ENCODE peak calls at places on chromosomes 2 and 18, in eight cellular contexts. V, M, Q, L, Z, X, H and D are unnamed samples.

GRCh38 chr2:149991576-149991975 is 404.0 kb upstream of the MMADHC start:
- DNase-seq in V (no peak), H (no peak), Z (no peak), L (no peak), M (no peak), Q (peak; percentile 78), X (no peak), D (no peak)

GRCh38 chr2:176146101-176146500 is 5.2 kb upstream of the HOXD4 start:
- DNase-seq in L (no peak), H (no peak), X (no peak), Q (no peak), V (no peak), M (no peak), Z (no peak), D (no peak)

GRCh38 chr2:70089946-70090523 is 2.8 kb downstream of the PCBP1 start:
- DNase-seq in V (no peak), H (no peak), Z (no peak), L (peak; percentile 77), X (no peak), M (no peak), Q (no peak), D (no peak)

GRCh38 chr2:10385933-10386773 is 62.0 kb downstream of the ODC1 start:
- DNase-seq in V (no peak), X (no peak), M (no peak), Q (peak; percentile 60), H (no peak), Z (no peak), L (no peak), D (no peak)

GRCh38 chr2:127279781-127280180 is 14.2 kb downstream of the ERCC3 start:
- DNase-seq in L (no peak), Z (no peak), V (no peak), H (no peak), Q (no peak), M (no peak), X (no peak), D (no peak)

GRCh38 chr18:27075828-27076227 is 109.3 kb downstream of the CHST9 start:
- DNase-seq in H (no peak), L (no peak), V (no peak), Z (no peak), X (no peak), M (no peak), Q (no peak), D (peak; percentile 14)

GRCh38 chr2:220246356-220246755 is 618.9 kb downstream of the SLC4A3 start:
- DNase-seq in X (no peak), H (no peak), Q (no peak), Z (no peak), L (no peak), M (no peak), V (no peak), D (no peak)

GRCh38 chr18:3250237-3251107 is 2.9 kb downstream of the MYL12A start:
- DNase-seq in L (no peak), H (no peak), V (no peak), Z (no peak), X (no peak), M (no peak), Q (peak; percentile 72), D (no peak)

GRCh38 chr2:42001696-42002331 is 46.0 kb upstream of the PKDCC start:
- DNase-seq in M (no peak), L (no peak), H (no peak), X (no peak), Z (no peak), V (no peak), Q (no peak), D (peak; percentile 46)

GRCh38 chr2:73851274-73851673 is 22.5 kb downstream of the STAMBP start:
- DNase-seq in V (no peak), Q (no peak), X (no peak), M (no peak), Z (no peak), H (no peak), L (peak; percentile 67), D (no peak)
- TF ChIP-seq CTCF in V (no peak), Q (peak; percentile 24), X (peak; percentile 62), M (no peak), Z (no peak), H (no peak), L (peak; percentile 70), D (no peak)

GRCh38 chr2:191690327-191690726 is 12.4 kb downstream of the NABP1 start:
- DNase-seq in V (no peak), H (no peak), L (no peak), M (no peak), Z (no peak), X (no peak), Q (no peak), D (no peak)

GRCh38 chr2:191691898-191692297 is 14.0 kb downstream of the NABP1 start:
- DNase-seq in Q (no peak), L (no peak), V (no peak), M (no peak), Z (no peak), H (no peak), X (no peak), D (no peak)

GRCh38 chr2:191692502-191693115 is 14.7 kb downstream of the NABP1 start:
- DNase-seq in V (no peak), Z (no peak), Q (no peak), M (no peak), L (no peak), X (no peak), H (no peak), D (no peak)

GRCh38 chr2:191693151-191693550 is 15.2 kb downstream of the NABP1 start:
- DNase-seq in Q (no peak), Z (no peak), X (no peak), L (no peak), V (no peak), M (no peak), H (no peak), D (no peak)

DNA sequence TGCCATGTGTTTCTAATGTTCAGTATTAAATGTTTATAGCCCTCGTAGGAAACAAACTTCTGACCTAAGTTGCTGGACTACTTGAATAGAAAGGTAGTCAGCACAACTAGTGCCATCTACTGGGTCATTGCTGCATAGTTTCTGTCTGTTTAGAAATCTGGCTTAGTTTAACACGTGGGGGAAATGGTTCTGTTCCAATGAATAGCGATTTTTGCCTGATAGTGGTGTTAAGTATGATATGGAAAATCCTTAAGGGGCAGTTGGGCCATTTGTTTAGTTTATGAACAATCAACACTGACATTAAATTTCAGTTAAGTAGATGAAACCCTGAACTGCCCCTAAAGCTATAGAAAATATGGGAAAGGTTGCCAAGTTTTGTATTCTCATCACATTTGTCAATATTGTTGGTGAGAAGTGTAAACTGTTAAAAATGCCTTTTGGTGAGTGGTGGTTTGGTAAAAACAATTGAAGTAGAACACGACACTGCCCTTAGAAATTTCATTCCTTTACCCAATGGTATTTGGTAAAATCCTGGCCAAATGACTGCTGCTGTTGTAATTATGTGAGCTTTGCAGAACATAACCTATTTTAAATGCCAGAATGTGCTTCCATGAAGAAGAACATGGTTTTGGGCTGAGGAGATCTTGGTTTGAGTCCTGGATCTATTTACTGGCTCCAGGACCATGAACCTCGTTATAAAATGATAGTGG is 13.2 kb downstream of the NABP1 start:
- DNase-seq in V (no peak), Q (peak; percentile 87), L (peak; percentile 67), M (no peak), X (no peak), Z (no peak), H (no peak), D (peak; percentile 28)
- TF ChIP-seq CTCF in V (peak; percentile 25), Q (peak; percentile 81), L (peak; percentile 85), M (peak; percentile 74), X (peak; percentile 76), Z (peak; percentile 33), H (no peak), D (peak; percentile 60)

DNA sequence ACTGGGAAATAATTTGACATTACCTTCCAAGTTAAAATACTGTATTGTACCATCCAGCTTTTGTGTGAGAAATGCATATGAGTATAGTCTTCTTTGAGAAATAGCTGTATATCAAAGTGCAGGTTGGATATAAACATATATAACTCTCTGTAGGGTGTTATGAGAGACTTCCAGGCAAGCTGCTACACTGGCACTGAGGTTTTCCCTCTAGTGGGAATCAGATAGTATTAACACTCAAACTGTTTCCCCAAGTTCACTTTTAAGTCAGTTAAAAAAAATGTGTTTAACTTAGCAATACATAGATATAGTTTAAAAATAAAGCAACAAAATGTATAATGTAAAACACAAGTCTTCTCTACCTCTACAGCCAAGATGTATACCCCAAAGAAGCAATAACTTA is 368.4 kb upstream of the SLC8A1 start:
- DNase-seq in V (no peak), L (no peak), X (no peak), Z (no peak), Q (peak; percentile 9), H (no peak), M (no peak), D (no peak)
- TF ChIP-seq CTCF in V (no peak), L (peak; percentile 57), X (peak; percentile 32), Z (no peak), Q (peak; percentile 19), H (no peak), M (no peak), D (no peak)

GRCh38 chr2:84022810-84023431 is 436.2 kb downstream of the SUCLG1 start:
- DNase-seq in H (no peak), V (no peak), X (peak; percentile 40), Q (peak; percentile 23), Z (no peak), L (peak; percentile 72), M (no peak), D (peak; percentile 44)
- TF ChIP-seq CTCF in H (no peak), V (no peak), X (peak; percentile 90), Q (peak; percentile 53), Z (no peak), L (peak; percentile 86), M (peak; percentile 61), D (peak; percentile 83)

DNA sequence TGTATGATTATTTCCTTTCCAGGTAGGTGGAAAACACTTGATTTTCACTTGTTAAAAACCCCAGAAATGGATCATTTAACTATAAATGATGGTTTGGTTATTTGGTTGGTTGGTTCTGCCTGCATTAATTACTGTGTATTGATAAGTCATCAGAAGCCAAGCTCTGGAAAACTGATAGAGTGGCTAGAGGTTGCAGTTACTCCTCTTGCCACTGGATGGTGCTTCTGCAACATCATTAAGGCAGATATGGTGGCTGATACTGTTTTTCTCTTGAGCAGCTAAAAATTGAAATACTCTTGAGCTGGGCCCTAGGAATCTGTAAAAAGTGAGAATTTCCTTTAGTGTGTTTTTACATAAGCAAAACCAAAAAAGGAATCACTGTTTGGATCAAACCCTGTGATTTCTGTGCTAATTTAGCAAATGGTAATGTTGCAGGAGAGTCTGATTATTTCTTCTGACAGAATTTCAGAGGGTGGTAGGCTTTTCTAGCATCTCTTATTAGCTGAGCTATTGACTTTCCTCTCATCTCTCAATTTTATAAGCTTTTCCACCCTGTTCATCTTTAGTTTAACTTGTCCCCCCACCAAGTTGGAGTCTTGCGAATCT is 54.3 kb downstream of the RAB10 start:
- DNase-seq in Z (no peak), H (no peak), M (no peak), X (no peak), Q (peak; percentile 32), L (no peak), V (no peak), D (peak; percentile 7)
- TF ChIP-seq CTCF in Z (no peak), H (no peak), M (peak; percentile 72), X (peak; percentile 81), Q (peak; percentile 81), L (peak; percentile 84), V (no peak), D (peak; percentile 76)

DNA sequence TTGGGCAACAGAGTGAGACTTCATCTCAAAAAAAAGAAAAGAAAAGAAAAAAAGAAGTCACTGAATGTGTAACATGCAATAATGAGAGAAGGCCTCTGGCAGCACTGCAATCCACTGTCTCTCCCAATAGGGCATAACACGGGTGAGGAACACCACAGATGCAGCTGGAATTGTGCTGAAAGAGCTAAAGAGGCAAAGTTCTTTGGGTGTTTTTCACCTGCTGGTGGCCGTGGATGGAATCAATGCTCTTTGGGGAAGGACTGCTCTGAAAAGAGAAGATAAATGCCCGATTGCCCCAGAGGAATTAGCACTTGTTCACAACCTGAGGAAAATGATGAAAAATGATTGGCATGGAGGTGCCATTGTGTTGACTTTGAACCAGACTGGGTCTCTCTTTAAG is 31.0 kb upstream of the CYBRD1 start:
- DNase-seq in X (no peak), L (no peak), Q (no peak), V (no peak), M (no peak), Z (no peak), H (no peak), D (no peak)
- TF ChIP-seq CTCF in X (no peak), L (peak; percentile 17), Q (no peak), V (no peak), M (no peak), Z (no peak), H (no peak), D (no peak)